ENCODE peak calls at places on chromosomes 1 and 21, in eight cellular contexts. O is GM12864, X is fibroblast of pulmonary artery, E is IMR-90, I is keratinocyte, B is coronary artery, F is GM10248, W is hepatocyte. H is an unnamed sample.

GRCh38 chr21:44927587-44928461 is 7.1 kb upstream of the ITGB2 start:
- DNase-seq in X (peak; percentile 49), E (peak; percentile 56), B (no peak), O (peak; percentile 70), F (peak; percentile 81), I (peak; percentile 68), W (peak; percentile 45), H (no peak)

GRCh38 chr21:45381036-45381787 is 23.8 kb upstream of the COL18A1 start:
- DNase-seq in O (no peak), W (no peak), F (no peak), X (no peak), I (no peak), E (no peak), B (no peak), H (no peak)

GRCh38 chr1:216750031-216750627 is 26.9 kb upstream of the ESRRG start:
- DNase-seq in O (no peak), F (no peak), E (peak; percentile 69), W (peak; percentile 78), B (no peak), X (peak; percentile 69), I (no peak), H (peak; percentile 54)

GRCh38 chr1:150869683-150870082 is 6.7 kb downstream of the ARNT start:
- DNase-seq in I (no peak), E (no peak), B (no peak), W (no peak), X (no peak), O (no peak), F (no peak), H (no peak)

GRCh38 chr1:30631700-30632099 is 91.7 kb downstream of the MATN1 start:
- DNase-seq in X (no peak), E (no peak), I (no peak), B (no peak), F (no peak), O (no peak), W (no peak), H (no peak)

GRCh38 chr1:55275151-55275748 is 60.1 kb upstream of the USP24 start:
- DNase-seq in O (no peak), X (no peak), F (no peak), E (peak; percentile 61), B (no peak), W (no peak), I (no peak), H (no peak)

GRCh38 chr1:205481629-205482071 is 22.8 kb upstream of the CDK18 start:
- DNase-seq in W (no peak), E (no peak), B (no peak), O (no peak), F (no peak), I (no peak), X (no peak), H (no peak)

GRCh38 chr1:205849619-205850355 is at the start of gene PM20D1:
- DNase-seq in B (peak; percentile 78), F (peak; percentile 65), W (no peak), X (peak; percentile 43), O (no peak), E (peak; percentile 69), I (peak; percentile 32), H (peak; percentile 86)

GRCh38 chr1:120176092-120176855 is at the start of gene SEC22B:
- DNase-seq in W (peak; percentile 92), O (peak; percentile 94), E (peak; percentile 96), B (peak; percentile 94), F (peak; percentile 89), I (peak; percentile 35), X (peak; percentile 97), H (peak; percentile 91)

GRCh38 chr1:120179420-120180348 is 3.4 kb upstream of the SEC22B start:
- DNase-seq in F (no peak), W (peak; percentile 51), O (no peak), B (peak; percentile 62), I (no peak), X (peak; percentile 84), E (peak; percentile 90), H (peak; percentile 15)

DNA sequence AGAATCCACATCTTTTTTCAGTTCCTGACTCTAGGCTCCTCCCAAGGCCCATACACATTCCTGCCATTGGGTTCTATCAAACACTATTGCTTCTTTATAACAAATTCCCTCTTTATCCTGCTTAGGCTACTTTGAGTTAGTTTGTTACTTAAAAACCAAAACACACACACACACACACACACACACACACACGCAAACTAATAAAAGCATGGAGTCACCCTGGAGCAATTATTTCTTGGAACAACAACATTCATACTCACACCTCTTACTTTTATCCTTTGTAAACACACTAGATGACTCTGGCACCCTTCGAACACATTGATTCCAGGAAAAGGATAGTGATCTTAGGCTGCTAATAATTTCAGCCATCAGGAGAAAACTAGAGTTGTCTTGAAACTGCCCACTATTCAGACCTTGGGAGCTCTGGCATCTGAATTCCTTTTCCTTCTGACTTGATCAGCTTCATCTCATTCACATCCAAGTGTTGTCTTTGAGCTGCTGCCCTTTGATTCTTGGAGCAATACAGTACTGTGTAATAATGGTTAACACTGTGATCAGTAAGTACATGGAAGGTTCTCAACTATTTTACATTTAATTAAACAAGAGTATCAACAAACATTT is 2.6 kb upstream of the SEC22B start:
- DNase-seq in O (no peak), F (no peak), W (peak; percentile 4), B (no peak), X (peak; percentile 18), E (peak; percentile 37), I (no peak), H (no peak)
- TF ChIP-seq CTCF in O (no peak), F (no peak), W (no peak), B (no peak), X (no peak), E (no peak), I (no peak), H (no peak)

GRCh38 chr1:22037520-22037919 is 15.0 kb upstream of the CDC42 start:
- DNase-seq in B (no peak), E (no peak), F (no peak), I (no peak), O (no peak), W (no peak), X (no peak), H (no peak)

GRCh38 chr1:22038036-22038435 is 14.5 kb upstream of the CDC42 start:
- DNase-seq in E (no peak), X (no peak), B (no peak), F (no peak), W (no peak), I (no peak), O (no peak), H (no peak)

GRCh38 chr1:22041505-22041904 is 11.0 kb upstream of the CDC42 start:
- DNase-seq in E (no peak), X (no peak), O (no peak), B (no peak), I (no peak), F (no peak), W (no peak), H (no peak)

GRCh38 chr1:22043175-22043769 is 9.2 kb upstream of the CDC42 start:
- DNase-seq in I (no peak), F (no peak), E (no peak), B (no peak), O (no peak), W (peak; percentile 51), X (no peak), H (no peak)

GRCh38 chr1:22039594-22040347 is 12.7 kb upstream of the CDC42 start:
- DNase-seq in W (peak; percentile 72), O (peak; percentile 98), B (no peak), F (peak; percentile 85), I (no peak), X (peak; percentile 80), E (peak; percentile 35), H (peak; percentile 22)
- TF ChIP-seq CTCF in W (no peak), O (peak; percentile 26), B (no peak), F (no peak), I (no peak), X (peak; percentile 5), E (no peak), H (no peak)

GRCh38 chr1:62689524-62689923 is 1.3 kb upstream of the DOCK7 start:
- DNase-seq in W (peak; percentile 34), O (no peak), X (peak; percentile 62), B (no peak), F (no peak), I (no peak), E (peak; percentile 91), H (no peak)

GRCh38 chr1:62688687-62689085 is 500 bp upstream of the DOCK7 start:
- DNase-seq in I (no peak), X (peak; percentile 29), E (peak; percentile 31), W (no peak), O (no peak), B (no peak), F (no peak), H (no peak)

GRCh38 chr1:62687421-62687902 is 724 bp downstream of the DOCK7 start:
- DNase-seq in F (peak; percentile 49), O (no peak), I (no peak), E (peak; percentile 43), X (peak; percentile 44), W (peak; percentile 58), B (no peak), H (peak; percentile 55)

GRCh38 chr1:62686822-62687221 is 1.4 kb downstream of the DOCK7 start:
- DNase-seq in I (no peak), X (no peak), F (no peak), E (no peak), B (no peak), O (no peak), W (no peak), H (no peak)

DNA sequence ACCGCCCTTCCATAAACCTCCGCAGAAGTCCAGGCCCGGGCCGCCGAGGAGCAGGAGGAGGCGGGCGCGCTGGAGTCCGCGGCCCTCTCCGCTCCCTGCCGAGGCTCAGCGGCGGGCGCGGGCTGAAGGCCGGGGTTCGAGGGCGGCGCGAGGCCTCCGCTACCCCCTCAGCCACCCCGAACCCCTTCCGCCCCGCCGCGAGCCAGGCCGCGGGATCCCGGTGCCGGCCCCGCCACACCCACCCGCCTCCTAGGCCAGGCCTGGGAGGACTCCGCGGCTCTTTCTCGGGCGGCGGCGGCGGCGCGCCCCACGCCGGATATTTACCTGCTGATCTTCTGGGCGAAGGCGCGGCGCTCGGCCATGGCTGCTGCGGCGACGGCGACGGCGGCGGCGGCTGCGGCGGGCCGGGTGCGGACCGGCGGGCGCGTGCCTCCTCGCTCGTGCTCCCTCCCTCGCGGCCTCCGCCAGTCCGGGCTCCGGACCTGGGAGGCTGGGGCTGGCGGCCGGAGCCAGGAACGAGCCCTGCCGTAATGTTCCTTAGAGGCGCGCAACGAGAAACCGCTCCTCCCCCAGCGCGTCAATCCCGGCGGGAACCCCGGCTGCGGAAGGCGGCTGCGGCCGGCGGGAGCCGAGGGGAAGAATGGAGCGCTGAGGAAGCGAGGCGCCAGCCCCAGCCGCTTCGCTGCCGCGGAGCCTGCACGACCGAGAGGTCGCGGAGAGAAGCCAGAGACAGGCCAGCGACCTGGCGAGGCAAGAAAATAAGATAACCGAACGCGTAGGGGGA is at the start of gene DOCK7:
- DNase-seq in B (peak; percentile 86), O (peak; percentile 25), E (peak; percentile 74), X (peak; percentile 83), F (peak; percentile 81), W (peak; percentile 91), I (no peak), H (peak; percentile 85)
- TF ChIP-seq CTCF in B (no peak), O (no peak), E (no peak), X (no peak), F (no peak), W (no peak), I (no peak), H (no peak)

GRCh38 chr1:39842726-39843305 is 40.5 kb downstream of the TRIT1 start:
- DNase-seq in X (no peak), W (no peak), B (no peak), E (no peak), F (no peak), I (no peak), O (no peak), H (no peak)

GRCh38 chr1:39841429-39841828 is 41.9 kb downstream of the TRIT1 start:
- DNase-seq in F (no peak), B (no peak), O (no peak), E (no peak), W (no peak), X (no peak), I (no peak), H (no peak)

GRCh38 chr1:39842030-39842678 is 41.1 kb downstream of the TRIT1 start:
- DNase-seq in F (no peak), E (no peak), I (no peak), B (no peak), X (no peak), W (no peak), O (no peak), H (no peak)

GRCh38 chr1:39839651-39840050 is 43.7 kb downstream of the TRIT1 start:
- DNase-seq in O (no peak), W (no peak), I (no peak), F (no peak), E (no peak), B (no peak), X (no peak), H (no peak)

DNA sequence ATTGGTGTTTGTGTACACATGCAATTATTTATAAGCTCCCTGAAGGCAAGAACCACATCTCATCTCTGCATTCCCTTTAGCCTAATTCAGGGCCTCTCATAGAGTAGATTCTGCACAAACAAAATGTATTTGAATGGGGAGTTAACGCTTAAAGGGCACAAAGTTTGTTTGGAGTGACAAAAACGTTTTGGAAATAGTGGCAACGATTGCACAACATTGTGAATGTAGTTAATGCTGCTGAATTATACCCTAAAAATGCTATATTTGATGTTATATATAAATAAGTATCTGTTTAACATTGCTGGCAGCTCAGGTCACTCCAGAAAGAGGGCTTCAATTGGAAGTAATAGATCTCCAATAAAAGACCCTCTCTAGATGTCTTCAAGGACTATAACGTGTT is 42.8 kb downstream of the TRIT1 start:
- DNase-seq in I (no peak), F (no peak), W (no peak), B (no peak), O (no peak), E (no peak), X (no peak), H (no peak)
- TF ChIP-seq CTCF in I (no peak), F (no peak), W (no peak), B (no peak), O (no peak), E (no peak), X (no peak), H (no peak)